ENCODE peak calls at places on chromosome 5, in ten cellular contexts. One of them, this sample, is unnamed. For H3K4me1, the result is how much of the 10 kb centered on the place peaks cover.

GRCh38 chr5:9924614-9925013 is 294.5 kb upstream of the TAS2R1 start:
- DNase-seq in DND-41: no peak
- DNase-seq in PC-9: peak
- DNase-seq in hepatocyte: no peak
- DNase-seq in K562: no peak
- DNase-seq in MM.1S: peak
- DNase-seq in mesenchymal stem cell: peak
- DNase-seq in GM23338: no peak
- DNase-seq in IMR-90: peak
- DNase-seq in neural progenitor cell: no peak
- DNase-seq in this sample: no peak

GRCh38 chr5:17398866-17399835 is 98.9 kb upstream of the TAF11L2 start:
- DNase-seq in DND-41: no peak
- DNase-seq in PC-9: no peak
- DNase-seq in hepatocyte: no peak
- DNase-seq in K562: no peak
- DNase-seq in MM.1S: no peak
- DNase-seq in mesenchymal stem cell: no peak
- DNase-seq in GM23338: no peak
- DNase-seq in IMR-90: no peak
- DNase-seq in neural progenitor cell: no peak
- DNase-seq in this sample: peak

GRCh38 chr5:120086081-120086480 is 378.0 kb upstream of the PRR16 start:
- DNase-seq in DND-41: no peak
- DNase-seq in PC-9: no peak
- DNase-seq in hepatocyte: no peak
- DNase-seq in K562: no peak
- DNase-seq in MM.1S: no peak
- DNase-seq in mesenchymal stem cell: no peak
- DNase-seq in GM23338: no peak
- DNase-seq in IMR-90: peak
- DNase-seq in neural progenitor cell: no peak
- DNase-seq in this sample: no peak

GRCh38 chr5:35120745-35121144 is 73.0 kb upstream of the AGXT2 start:
- DNase-seq in DND-41: no peak
- DNase-seq in PC-9: peak
- DNase-seq in hepatocyte: no peak
- DNase-seq in K562: no peak
- DNase-seq in MM.1S: no peak
- DNase-seq in mesenchymal stem cell: no peak
- DNase-seq in GM23338: no peak
- DNase-seq in IMR-90: peak
- DNase-seq in neural progenitor cell: no peak
- DNase-seq in this sample: no peak

GRCh38 chr5:343461-344401 is 22.2 kb downstream of the AHRR start:
- DNase-seq in DND-41: no peak
- DNase-seq in PC-9: no peak
- DNase-seq in hepatocyte: peak
- DNase-seq in K562: peak
- DNase-seq in MM.1S: peak
- DNase-seq in mesenchymal stem cell: peak
- DNase-seq in GM23338: peak
- DNase-seq in IMR-90: peak
- DNase-seq in neural progenitor cell: peak
- DNase-seq in this sample: no peak

GRCh38 chr5:55232985-55233928 is at the start of gene CCNO:
- DNase-seq in DND-41: peak
- DNase-seq in PC-9: peak
- DNase-seq in hepatocyte: peak
- DNase-seq in K562: peak
- DNase-seq in MM.1S: peak
- DNase-seq in mesenchymal stem cell: peak
- DNase-seq in GM23338: peak
- DNase-seq in IMR-90: peak
- DNase-seq in neural progenitor cell: peak
- DNase-seq in this sample: peak

GRCh38 chr5:54580997-54581741 is 63.6 kb downstream of the SNX18 start:
- DNase-seq in DND-41: no peak
- DNase-seq in PC-9: no peak
- DNase-seq in hepatocyte: peak
- DNase-seq in K562: no peak
- DNase-seq in MM.1S: no peak
- DNase-seq in mesenchymal stem cell: peak
- DNase-seq in GM23338: no peak
- DNase-seq in IMR-90: peak
- DNase-seq in neural progenitor cell: no peak
- DNase-seq in this sample: no peak

GRCh38 chr5:39121922-39122321 is 47.7 kb upstream of the RICTOR start:
- DNase-seq in DND-41: no peak
- DNase-seq in PC-9: no peak
- DNase-seq in hepatocyte: no peak
- DNase-seq in K562: no peak
- DNase-seq in MM.1S: no peak
- DNase-seq in mesenchymal stem cell: no peak
- DNase-seq in GM23338: no peak
- DNase-seq in IMR-90: no peak
- DNase-seq in neural progenitor cell: no peak
- DNase-seq in this sample: no peak

GRCh38 chr5:17243287-17244063 is 26.0 kb downstream of the BASP1 start:
- DNase-seq in DND-41: no peak
- DNase-seq in PC-9: no peak
- DNase-seq in hepatocyte: no peak
- DNase-seq in K562: no peak
- DNase-seq in MM.1S: no peak
- DNase-seq in mesenchymal stem cell: no peak
- DNase-seq in GM23338: no peak
- DNase-seq in IMR-90: no peak
- DNase-seq in neural progenitor cell: no peak
- DNase-seq in this sample: no peak

GRCh38 chr5:156383510-156383909 is 56.5 kb downstream of the SGCD start:
- DNase-seq in DND-41: no peak
- DNase-seq in PC-9: no peak
- DNase-seq in hepatocyte: no peak
- DNase-seq in K562: no peak
- DNase-seq in MM.1S: no peak
- DNase-seq in mesenchymal stem cell: peak
- DNase-seq in GM23338: no peak
- DNase-seq in IMR-90: peak
- DNase-seq in neural progenitor cell: no peak
- DNase-seq in this sample: no peak

GRCh38 chr5:29367176-29367833 is 1826.2 kb upstream of the CDH6 start:
- DNase-seq in DND-41: no peak
- DNase-seq in PC-9: no peak
- DNase-seq in hepatocyte: peak
- DNase-seq in K562: no peak
- DNase-seq in MM.1S: no peak
- DNase-seq in mesenchymal stem cell: no peak
- DNase-seq in GM23338: peak
- DNase-seq in IMR-90: no peak
- DNase-seq in neural progenitor cell: peak
- DNase-seq in this sample: no peak

GRCh38 chr5:180804129-180804601 is 1.6 kb upstream of the MGAT1 start:
- DNase-seq in DND-41: no peak
- DNase-seq in PC-9: no peak
- DNase-seq in hepatocyte: no peak
- DNase-seq in K562: no peak
- DNase-seq in MM.1S: peak
- DNase-seq in mesenchymal stem cell: no peak
- DNase-seq in GM23338: no peak
- DNase-seq in IMR-90: no peak
- DNase-seq in neural progenitor cell: no peak
- DNase-seq in this sample: no peak

GRCh38 chr5:138029944-138030343 is 2.9 kb downstream of the FAM13B start:
- DNase-seq in DND-41: no peak
- DNase-seq in PC-9: no peak
- DNase-seq in hepatocyte: no peak
- DNase-seq in K562: peak
- DNase-seq in MM.1S: no peak
- DNase-seq in mesenchymal stem cell: no peak
- DNase-seq in GM23338: no peak
- DNase-seq in IMR-90: no peak
- DNase-seq in neural progenitor cell: no peak
- DNase-seq in this sample: no peak

GRCh38 chr5:74651710-74652109 is 11.2 kb upstream of the ENC1 start:
- DNase-seq in DND-41: no peak
- DNase-seq in PC-9: no peak
- DNase-seq in hepatocyte: no peak
- DNase-seq in K562: peak
- DNase-seq in MM.1S: no peak
- DNase-seq in mesenchymal stem cell: no peak
- DNase-seq in GM23338: no peak
- DNase-seq in IMR-90: no peak
- DNase-seq in neural progenitor cell: no peak
- DNase-seq in this sample: no peak

DNA sequence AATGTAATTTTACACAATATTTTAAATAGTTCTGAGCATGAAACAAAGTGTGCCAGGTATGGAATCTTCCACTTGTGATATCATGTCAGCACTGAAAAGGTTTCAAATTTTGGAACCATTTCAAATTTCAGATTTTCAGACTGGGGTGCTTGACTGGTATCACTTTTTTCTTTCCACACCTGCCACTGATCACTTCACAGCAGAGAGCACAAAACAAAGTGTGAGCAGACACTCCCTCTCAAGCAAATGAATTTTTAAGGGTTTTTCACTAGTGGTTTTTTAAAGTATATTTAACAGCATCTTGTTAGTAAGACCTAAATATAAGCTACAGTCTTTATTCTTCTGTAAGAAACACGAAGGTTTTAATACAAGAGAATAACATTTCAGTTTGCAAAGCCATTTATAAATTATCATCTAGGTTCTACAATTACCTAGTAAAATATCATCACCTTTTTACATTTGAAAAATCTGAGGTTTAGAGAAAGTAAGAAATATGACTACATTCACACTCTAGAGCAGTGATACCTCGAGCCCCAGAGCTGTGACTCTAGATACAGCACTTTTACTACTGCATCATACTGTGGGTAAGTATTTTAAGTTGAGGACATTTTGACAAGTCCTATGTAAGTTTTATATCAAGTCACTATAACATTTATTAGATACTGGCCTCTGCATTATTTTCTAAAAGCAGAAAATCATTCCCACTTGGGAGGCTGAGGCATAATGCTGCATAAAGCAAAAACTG is 14.6 kb downstream of the GOLPH3 start:
- DNase-seq in DND-41: no peak
- DNase-seq in PC-9: no peak
- DNase-seq in hepatocyte: no peak
- DNase-seq in K562: no peak
- DNase-seq in MM.1S: no peak
- DNase-seq in mesenchymal stem cell: no peak
- DNase-seq in GM23338: no peak
- DNase-seq in IMR-90: no peak
- DNase-seq in neural progenitor cell: no peak
- DNase-seq in this sample: no peak
- H3K4me1 ChIP-seq in DND-41: under half
- H3K4me1 ChIP-seq in PC-9: under half
- H3K4me1 ChIP-seq in hepatocyte: under half
- H3K4me1 ChIP-seq in K562: under half
- H3K4me1 ChIP-seq in MM.1S: under half
- H3K4me1 ChIP-seq in mesenchymal stem cell: under half
- H3K4me1 ChIP-seq in GM23338: under half
- H3K4me1 ChIP-seq in IMR-90: under half
- H3K4me1 ChIP-seq in neural progenitor cell: under half
- H3K4me1 ChIP-seq in this sample: under half

GRCh38 chr5:23884405-23884804 is 377.0 kb downstream of the PRDM9 start:
- DNase-seq in DND-41: no peak
- DNase-seq in PC-9: no peak
- DNase-seq in hepatocyte: no peak
- DNase-seq in K562: no peak
- DNase-seq in MM.1S: peak
- DNase-seq in mesenchymal stem cell: no peak
- DNase-seq in GM23338: no peak
- DNase-seq in IMR-90: no peak
- DNase-seq in neural progenitor cell: no peak
- DNase-seq in this sample: no peak
- H2AFZ ChIP-seq in DND-41: no peak
- H2AFZ ChIP-seq in PC-9: no peak
- H2AFZ ChIP-seq in hepatocyte: no peak
- H2AFZ ChIP-seq in K562: no peak
- H2AFZ ChIP-seq in MM.1S: peak
- H2AFZ ChIP-seq in mesenchymal stem cell: no peak
- H2AFZ ChIP-seq in GM23338: no peak
- H2AFZ ChIP-seq in IMR-90: no peak
- H2AFZ ChIP-seq in neural progenitor cell: no peak
- H2AFZ ChIP-seq in this sample: no peak

DNA sequence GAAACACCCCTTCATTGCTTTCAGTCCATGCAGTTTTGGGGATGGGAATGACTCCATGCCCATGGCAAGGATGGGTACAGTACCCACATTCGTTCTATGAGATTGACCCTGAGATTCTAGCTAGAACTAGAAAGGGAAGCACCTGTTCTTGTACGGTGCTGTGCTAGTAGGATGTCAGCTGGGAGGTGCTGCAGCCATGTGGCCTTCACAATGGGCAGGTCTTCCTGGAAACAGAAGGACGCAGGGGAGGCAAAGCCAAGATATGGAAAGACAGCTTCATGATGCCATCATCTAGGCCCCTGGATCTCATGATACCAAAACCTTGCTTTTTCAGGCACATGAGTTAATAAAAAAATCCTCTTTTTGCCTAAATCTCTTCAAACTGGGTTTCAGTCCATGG is 10.5 kb upstream of the FGF1 start:
- DNase-seq in DND-41: no peak
- DNase-seq in PC-9: no peak
- DNase-seq in hepatocyte: no peak
- DNase-seq in K562: no peak
- DNase-seq in MM.1S: no peak
- DNase-seq in mesenchymal stem cell: no peak
- DNase-seq in GM23338: no peak
- DNase-seq in IMR-90: no peak
- DNase-seq in neural progenitor cell: no peak
- DNase-seq in this sample: no peak
- H3K4me3 ChIP-seq in DND-41: no peak
- H3K4me3 ChIP-seq in PC-9: no peak
- H3K4me3 ChIP-seq in hepatocyte: no peak
- H3K4me3 ChIP-seq in K562: no peak
- H3K4me3 ChIP-seq in MM.1S: no peak
- H3K4me3 ChIP-seq in mesenchymal stem cell: no peak
- H3K4me3 ChIP-seq in GM23338: no peak
- H3K4me3 ChIP-seq in IMR-90: no peak
- H3K4me3 ChIP-seq in neural progenitor cell: no peak
- H3K4me3 ChIP-seq in this sample: no peak

DNA sequence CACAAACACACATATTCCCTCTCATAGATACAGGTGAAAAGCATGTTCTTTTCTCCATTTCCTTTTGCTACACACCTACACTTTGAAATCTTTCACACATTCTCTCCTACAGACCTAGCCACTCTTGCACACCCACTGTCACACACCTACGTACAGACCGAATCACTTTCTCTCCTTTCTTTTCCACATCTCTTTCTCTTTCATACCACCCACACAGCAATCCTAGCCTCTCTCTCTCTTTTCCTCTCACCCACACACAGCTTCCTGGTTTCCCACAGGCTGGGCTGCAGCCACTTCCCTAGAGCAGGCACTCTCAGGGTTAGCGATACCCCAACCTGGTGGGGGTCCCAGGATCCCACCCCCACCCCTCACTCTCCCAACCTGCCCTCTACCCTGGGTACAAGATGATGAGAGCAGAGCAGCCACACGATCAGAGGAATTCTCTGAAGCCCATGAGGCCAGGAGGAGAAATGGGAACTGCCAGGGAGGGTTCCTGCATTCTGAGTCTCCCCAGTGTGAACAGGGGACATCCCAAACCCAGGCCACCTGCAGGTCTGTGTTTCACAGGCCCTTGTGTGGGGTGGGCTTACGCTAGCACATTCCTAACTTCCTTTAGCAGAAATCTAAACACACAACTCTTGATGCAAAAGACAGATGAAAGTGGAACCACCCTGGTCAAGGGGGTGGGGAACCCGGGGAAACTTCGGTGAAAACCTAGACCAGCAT is 17.1 kb upstream of the SYNPO start:
- DNase-seq in DND-41: no peak
- DNase-seq in PC-9: no peak
- DNase-seq in hepatocyte: no peak
- DNase-seq in K562: no peak
- DNase-seq in MM.1S: no peak
- DNase-seq in mesenchymal stem cell: no peak
- DNase-seq in GM23338: no peak
- DNase-seq in IMR-90: peak
- DNase-seq in neural progenitor cell: no peak
- DNase-seq in this sample: no peak
- H3K4me1 ChIP-seq in DND-41: under half
- H3K4me1 ChIP-seq in PC-9: under half
- H3K4me1 ChIP-seq in hepatocyte: under half
- H3K4me1 ChIP-seq in K562: under half
- H3K4me1 ChIP-seq in MM.1S: under half
- H3K4me1 ChIP-seq in mesenchymal stem cell: under half
- H3K4me1 ChIP-seq in GM23338: under half
- H3K4me1 ChIP-seq in IMR-90: half or more
- H3K4me1 ChIP-seq in neural progenitor cell: under half
- H3K4me1 ChIP-seq in this sample: under half

This sample was measured in OCI-LY7.